ENCODE peak calls at places on chromosomes 7 and 10, in eight cellular contexts. One of them, this sample, is unnamed. For H3K4me1, the result is how much of the 10 kb centered on the place peaks cover.

GRCh38 chr10:96691761-96692160 is 28.6 kb downstream of the PIK3AP1 start:
- DNase-seq in left lung: no peak
- DNase-seq in IMR-90: no peak
- DNase-seq in iPS DF 6.9: no peak
- DNase-seq in heart right ventricle: no peak
- DNase-seq in HCT116: no peak
- DNase-seq in neural progenitor cell: no peak
- DNase-seq in naive thymus-derived CD4-positive, alpha-beta T cell: no peak
- DNase-seq in this sample: no peak

GRCh38 chr10:60444494-60445064 is 54.9 kb upstream of the ANK3 start:
- DNase-seq in left lung: no peak
- DNase-seq in IMR-90: peak
- DNase-seq in iPS DF 6.9: no peak
- DNase-seq in heart right ventricle: no peak
- DNase-seq in HCT116: peak
- DNase-seq in neural progenitor cell: peak
- DNase-seq in naive thymus-derived CD4-positive, alpha-beta T cell: no peak
- DNase-seq in this sample: no peak

GRCh38 chr10:79203014-79203675 is 134.4 kb downstream of the ZMIZ1 start:
- DNase-seq in left lung: no peak
- DNase-seq in IMR-90: no peak
- DNase-seq in iPS DF 6.9: no peak
- DNase-seq in heart right ventricle: no peak
- DNase-seq in HCT116: no peak
- DNase-seq in neural progenitor cell: no peak
- DNase-seq in naive thymus-derived CD4-positive, alpha-beta T cell: no peak
- DNase-seq in this sample: no peak

GRCh38 chr7:137937202-137937560 is 64.7 kb downstream of the CREB3L2 start:
- DNase-seq in left lung: no peak
- DNase-seq in IMR-90: peak
- DNase-seq in iPS DF 6.9: no peak
- DNase-seq in heart right ventricle: no peak
- DNase-seq in HCT116: no peak
- DNase-seq in neural progenitor cell: no peak
- DNase-seq in naive thymus-derived CD4-positive, alpha-beta T cell: no peak
- DNase-seq in this sample: no peak

GRCh38 chr7:22861576-22861975 is 38.9 kb upstream of the TOMM7 start:
- DNase-seq in left lung: no peak
- DNase-seq in IMR-90: no peak
- DNase-seq in iPS DF 6.9: no peak
- DNase-seq in heart right ventricle: no peak
- DNase-seq in HCT116: no peak
- DNase-seq in neural progenitor cell: no peak
- DNase-seq in naive thymus-derived CD4-positive, alpha-beta T cell: no peak
- DNase-seq in this sample: no peak

GRCh38 chr7:118689403-118689802 is 464.9 kb downstream of the ANKRD7 start:
- DNase-seq in left lung: no peak
- DNase-seq in IMR-90: no peak
- DNase-seq in iPS DF 6.9: no peak
- DNase-seq in heart right ventricle: no peak
- DNase-seq in HCT116: no peak
- DNase-seq in neural progenitor cell: no peak
- DNase-seq in naive thymus-derived CD4-positive, alpha-beta T cell: no peak
- DNase-seq in this sample: no peak

GRCh38 chr10:97659589-97659988 is 19.1 kb downstream of the PI4K2A start:
- DNase-seq in left lung: no peak
- DNase-seq in IMR-90: peak
- DNase-seq in iPS DF 6.9: no peak
- DNase-seq in heart right ventricle: no peak
- DNase-seq in HCT116: no peak
- DNase-seq in neural progenitor cell: no peak
- DNase-seq in naive thymus-derived CD4-positive, alpha-beta T cell: no peak
- DNase-seq in this sample: no peak

GRCh38 chr10:63331586-63331985 is 134.2 kb downstream of the JMJD1C start:
- DNase-seq in left lung: no peak
- DNase-seq in IMR-90: no peak
- DNase-seq in iPS DF 6.9: no peak
- DNase-seq in heart right ventricle: no peak
- DNase-seq in HCT116: no peak
- DNase-seq in neural progenitor cell: no peak
- DNase-seq in naive thymus-derived CD4-positive, alpha-beta T cell: no peak
- DNase-seq in this sample: no peak

GRCh38 chr7:137449016-137449415 is 105.5 kb upstream of the PTN start:
- DNase-seq in left lung: no peak
- DNase-seq in IMR-90: no peak
- DNase-seq in iPS DF 6.9: no peak
- DNase-seq in heart right ventricle: no peak
- DNase-seq in HCT116: no peak
- DNase-seq in neural progenitor cell: no peak
- DNase-seq in naive thymus-derived CD4-positive, alpha-beta T cell: no peak
- DNase-seq in this sample: no peak

GRCh38 chr7:131326576-131326975 is 1.1 kb upstream of the MKLN1 start:
- DNase-seq in left lung: no peak
- DNase-seq in IMR-90: no peak
- DNase-seq in iPS DF 6.9: no peak
- DNase-seq in heart right ventricle: no peak
- DNase-seq in HCT116: no peak
- DNase-seq in neural progenitor cell: no peak
- DNase-seq in naive thymus-derived CD4-positive, alpha-beta T cell: no peak
- DNase-seq in this sample: no peak

GRCh38 chr7:128108641-128109423 is 77.6 kb upstream of the LRRC4 start:
- DNase-seq in left lung: peak
- DNase-seq in IMR-90: no peak
- DNase-seq in iPS DF 6.9: no peak
- DNase-seq in heart right ventricle: no peak
- DNase-seq in HCT116: no peak
- DNase-seq in neural progenitor cell: no peak
- DNase-seq in naive thymus-derived CD4-positive, alpha-beta T cell: peak
- DNase-seq in this sample: peak

GRCh38 chr7:17523813-17524741 is 225.6 kb downstream of the AHR start:
- DNase-seq in left lung: peak
- DNase-seq in IMR-90: peak
- DNase-seq in iPS DF 6.9: no peak
- DNase-seq in heart right ventricle: no peak
- DNase-seq in HCT116: no peak
- DNase-seq in neural progenitor cell: no peak
- DNase-seq in naive thymus-derived CD4-positive, alpha-beta T cell: no peak
- DNase-seq in this sample: peak

GRCh38 chr7:148270576-148270975 is 320.0 kb upstream of the C7orf33 start:
- DNase-seq in left lung: no peak
- DNase-seq in IMR-90: no peak
- DNase-seq in iPS DF 6.9: no peak
- DNase-seq in heart right ventricle: no peak
- DNase-seq in HCT116: no peak
- DNase-seq in neural progenitor cell: no peak
- DNase-seq in naive thymus-derived CD4-positive, alpha-beta T cell: no peak
- DNase-seq in this sample: no peak

GRCh38 chr10:106387063-106387462 is 777.4 kb downstream of the SORCS1 start:
- DNase-seq in left lung: no peak
- DNase-seq in IMR-90: peak
- DNase-seq in iPS DF 6.9: no peak
- DNase-seq in heart right ventricle: no peak
- DNase-seq in HCT116: no peak
- DNase-seq in neural progenitor cell: no peak
- DNase-seq in naive thymus-derived CD4-positive, alpha-beta T cell: no peak
- DNase-seq in this sample: no peak

GRCh38 chr7:81062747-81063146 is 143.9 kb upstream of the SEMA3C start:
- DNase-seq in left lung: no peak
- DNase-seq in IMR-90: no peak
- DNase-seq in iPS DF 6.9: no peak
- DNase-seq in heart right ventricle: no peak
- DNase-seq in HCT116: no peak
- DNase-seq in neural progenitor cell: no peak
- DNase-seq in naive thymus-derived CD4-positive, alpha-beta T cell: no peak
- DNase-seq in this sample: no peak

GRCh38 chr7:103369430-103369829 is 22.0 kb downstream of the PSMC2 start:
- DNase-seq in left lung: no peak
- DNase-seq in IMR-90: no peak
- DNase-seq in iPS DF 6.9: no peak
- DNase-seq in heart right ventricle: no peak
- DNase-seq in HCT116: no peak
- DNase-seq in neural progenitor cell: no peak
- DNase-seq in naive thymus-derived CD4-positive, alpha-beta T cell: no peak
- DNase-seq in this sample: no peak

GRCh38 chr10:1939016-1939415 is 201.7 kb upstream of the ADARB2 start:
- DNase-seq in left lung: no peak
- DNase-seq in IMR-90: no peak
- DNase-seq in iPS DF 6.9: no peak
- DNase-seq in heart right ventricle: no peak
- DNase-seq in HCT116: no peak
- DNase-seq in neural progenitor cell: no peak
- DNase-seq in naive thymus-derived CD4-positive, alpha-beta T cell: peak
- DNase-seq in this sample: no peak

GRCh38 chr7:100152404-100152803 is 3.7 kb downstream of the LAMTOR4 start:
- DNase-seq in left lung: no peak
- DNase-seq in IMR-90: no peak
- DNase-seq in iPS DF 6.9: no peak
- DNase-seq in heart right ventricle: no peak
- DNase-seq in HCT116: no peak
- DNase-seq in neural progenitor cell: no peak
- DNase-seq in naive thymus-derived CD4-positive, alpha-beta T cell: no peak
- DNase-seq in this sample: no peak
- H3K4me1 ChIP-seq in left lung: half or more
- H3K4me1 ChIP-seq in IMR-90: under half
- H3K4me1 ChIP-seq in iPS DF 6.9: under half
- H3K4me1 ChIP-seq in heart right ventricle: under half
- H3K4me1 ChIP-seq in HCT116: under half
- H3K4me1 ChIP-seq in neural progenitor cell: under half
- H3K4me1 ChIP-seq in naive thymus-derived CD4-positive, alpha-beta T cell: under half
- H3K4me1 ChIP-seq in this sample: under half

DNA sequence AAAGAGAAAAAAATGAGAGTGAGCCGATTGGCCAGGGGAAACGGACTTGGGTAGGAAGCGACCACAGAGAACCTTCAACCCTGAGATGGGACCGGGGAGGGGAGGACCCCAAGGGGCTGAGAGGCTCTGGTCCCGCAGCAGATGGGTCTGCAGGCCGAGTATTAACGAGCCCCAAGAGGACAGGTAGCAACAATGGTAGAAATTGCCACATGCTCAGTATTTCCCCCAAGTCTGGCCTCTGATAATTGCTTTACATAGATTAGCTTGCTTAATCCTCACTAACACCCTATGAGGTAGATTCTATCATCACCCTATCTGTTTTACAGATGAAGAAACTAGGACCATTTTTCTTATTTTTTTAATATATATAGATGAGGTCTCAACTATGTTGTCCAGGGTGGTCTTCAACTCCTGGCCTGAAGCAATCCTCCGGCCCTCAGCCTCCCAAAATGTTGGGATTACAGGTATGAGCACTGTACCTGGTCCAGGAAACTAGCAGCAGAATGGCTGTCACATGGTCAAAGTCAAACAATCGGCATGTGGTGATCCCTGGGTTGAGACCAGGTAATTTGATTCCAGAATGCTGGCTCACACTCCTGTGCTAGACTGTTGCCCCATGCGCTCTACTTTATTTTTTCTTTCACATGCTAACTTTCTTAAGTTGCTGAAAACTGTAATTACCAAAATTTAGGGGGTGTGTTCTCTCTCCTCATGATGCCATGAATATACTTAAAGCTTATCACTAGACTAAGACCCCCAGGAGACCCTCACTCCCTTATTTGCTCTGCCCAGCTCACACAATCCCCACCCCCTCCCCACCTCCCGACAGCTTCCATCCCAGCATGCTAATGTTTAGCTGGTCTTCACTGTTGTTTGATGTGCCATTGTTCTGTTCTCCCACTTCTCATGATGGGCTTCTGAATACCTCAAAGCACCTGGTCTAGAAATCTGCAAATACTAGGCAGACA is 67.9 kb upstream of the AFAP1L2 start:
- DNase-seq in left lung: no peak
- DNase-seq in IMR-90: no peak
- DNase-seq in iPS DF 6.9: no peak
- DNase-seq in heart right ventricle: no peak
- DNase-seq in HCT116: no peak
- DNase-seq in neural progenitor cell: no peak
- DNase-seq in naive thymus-derived CD4-positive, alpha-beta T cell: no peak
- DNase-seq in this sample: no peak
- H3K27ac ChIP-seq in left lung: no peak
- H3K27ac ChIP-seq in IMR-90: no peak
- H3K27ac ChIP-seq in iPS DF 6.9: no peak
- H3K27ac ChIP-seq in heart right ventricle: peak
- H3K27ac ChIP-seq in HCT116: no peak
- H3K27ac ChIP-seq in neural progenitor cell: no peak
- H3K27ac ChIP-seq in naive thymus-derived CD4-positive, alpha-beta T cell: peak
- H3K27ac ChIP-seq in this sample: peak

DNA sequence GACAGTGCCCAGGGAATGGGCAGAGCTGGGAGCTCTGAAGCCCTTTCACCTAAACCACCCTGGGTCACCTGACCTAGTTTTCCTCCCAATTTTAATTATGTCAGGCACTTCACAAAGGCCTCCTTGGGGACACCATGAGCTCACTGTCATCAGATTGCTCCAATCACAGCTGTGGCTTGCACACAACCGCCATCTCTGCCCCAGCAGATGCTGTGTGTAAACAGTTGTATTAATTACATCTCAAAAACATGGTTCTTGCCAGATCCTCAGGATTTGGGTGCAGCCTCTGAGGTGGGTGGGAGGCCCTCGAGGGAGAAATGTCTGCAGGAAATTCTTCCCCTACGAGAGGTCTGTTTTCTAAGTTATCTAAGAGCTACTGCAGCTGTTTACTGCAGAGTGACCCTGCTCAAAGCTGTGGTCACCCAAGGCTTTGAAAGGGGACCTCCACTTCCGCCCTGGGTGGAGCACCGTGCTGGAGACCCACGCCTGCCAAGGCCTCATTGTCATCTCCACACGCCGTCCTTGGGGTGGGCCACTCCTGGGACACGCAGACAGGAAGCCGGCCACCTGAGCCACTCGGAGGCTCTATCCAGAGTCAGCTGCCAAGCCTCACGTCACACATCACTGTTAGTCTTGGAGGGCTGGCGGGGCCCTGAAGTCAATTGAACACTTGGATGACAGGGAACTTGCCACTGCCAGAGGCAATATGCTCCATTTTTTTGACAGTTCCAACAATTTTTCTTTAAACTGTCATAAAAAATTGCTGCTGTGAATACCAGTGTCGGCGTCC is 81.5 kb downstream of the EGFR start:
- DNase-seq in left lung: peak
- DNase-seq in IMR-90: peak
- DNase-seq in iPS DF 6.9: no peak
- DNase-seq in heart right ventricle: peak
- DNase-seq in HCT116: no peak
- DNase-seq in neural progenitor cell: no peak
- DNase-seq in naive thymus-derived CD4-positive, alpha-beta T cell: no peak
- DNase-seq in this sample: no peak
- H3K4me1 ChIP-seq in left lung: under half
- H3K4me1 ChIP-seq in IMR-90: under half
- H3K4me1 ChIP-seq in iPS DF 6.9: under half
- H3K4me1 ChIP-seq in heart right ventricle: half or more
- H3K4me1 ChIP-seq in HCT116: under half
- H3K4me1 ChIP-seq in neural progenitor cell: under half
- H3K4me1 ChIP-seq in naive thymus-derived CD4-positive, alpha-beta T cell: under half
- H3K4me1 ChIP-seq in this sample: under half

DNA sequence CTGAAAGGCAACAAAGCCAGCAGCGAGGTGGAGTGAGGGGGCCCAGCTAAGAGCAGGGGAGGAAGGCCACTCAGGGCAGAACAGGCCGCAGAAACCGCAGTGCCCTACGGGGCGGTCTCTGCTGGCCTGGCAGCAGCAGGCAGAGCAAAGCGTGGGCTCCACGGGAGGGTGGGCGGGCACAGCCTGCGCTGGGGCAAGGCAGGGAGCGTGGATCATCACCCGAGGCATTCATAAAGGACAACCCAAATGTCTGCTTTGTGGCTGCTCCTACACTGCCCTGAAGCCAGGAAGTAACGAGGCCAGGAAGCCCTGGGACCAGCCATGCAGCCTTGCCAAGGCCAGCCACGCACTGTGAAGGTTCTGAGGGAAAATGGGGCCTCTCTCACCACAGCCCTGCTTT is 127.5 kb downstream of the MAD1L1 start:
- DNase-seq in left lung: no peak
- DNase-seq in IMR-90: no peak
- DNase-seq in iPS DF 6.9: no peak
- DNase-seq in heart right ventricle: no peak
- DNase-seq in HCT116: no peak
- DNase-seq in neural progenitor cell: no peak
- DNase-seq in naive thymus-derived CD4-positive, alpha-beta T cell: no peak
- DNase-seq in this sample: no peak
- H3K27ac ChIP-seq in left lung: no peak
- H3K27ac ChIP-seq in IMR-90: no peak
- H3K27ac ChIP-seq in iPS DF 6.9: no peak
- H3K27ac ChIP-seq in heart right ventricle: peak
- H3K27ac ChIP-seq in HCT116: peak
- H3K27ac ChIP-seq in neural progenitor cell: no peak
- H3K27ac ChIP-seq in naive thymus-derived CD4-positive, alpha-beta T cell: no peak
- H3K27ac ChIP-seq in this sample: peak